ENCODE peak calls at places on chromosome 7, in five cellular contexts. One of them, this sample, is unnamed. For H3K4me1 and H3K27me3, the result is how much of the 10 kb centered on the place peaks cover.

GRCh38 chr7:27661776-27662489 is 750 bp downstream of the HIBADH start:
- DNase-seq in prostate gland: peak
- DNase-seq in heart left ventricle: peak
- DNase-seq in cardiac muscle cell: no peak
- DNase-seq in esophagus squamous epithelium: no peak
- DNase-seq in this sample: peak

GRCh38 chr7:50449501-50449880 is 659 bp downstream of the FIGNL1 start:
- DNase-seq in prostate gland: no peak
- DNase-seq in cardiac muscle cell: no peak
- DNase-seq in heart left ventricle: no peak
- DNase-seq in esophagus squamous epithelium: no peak
- DNase-seq in this sample: no peak

GRCh38 chr7:26490631-26491624 is 199.3 kb downstream of the SNX10 start:
- DNase-seq in cardiac muscle cell: no peak
- DNase-seq in heart left ventricle: no peak
- DNase-seq in prostate gland: peak
- DNase-seq in esophagus squamous epithelium: no peak
- DNase-seq in this sample: no peak

GRCh38 chr7:150793569-150794238 is 6.5 kb downstream of the TMEM176B start:
- DNase-seq in cardiac muscle cell: no peak
- DNase-seq in esophagus squamous epithelium: no peak
- DNase-seq in prostate gland: no peak
- DNase-seq in heart left ventricle: no peak
- DNase-seq in this sample: no peak

GRCh38 chr7:73681031-73681430 is 2.2 kb downstream of the DNAJC30 start:
- DNase-seq in heart left ventricle: peak
- DNase-seq in cardiac muscle cell: no peak
- DNase-seq in prostate gland: no peak
- DNase-seq in esophagus squamous epithelium: no peak
- DNase-seq in this sample: no peak

GRCh38 chr7:26526288-26526587 is 234.6 kb downstream of the SNX10 start:
- DNase-seq in cardiac muscle cell: no peak
- DNase-seq in heart left ventricle: no peak
- DNase-seq in esophagus squamous epithelium: no peak
- DNase-seq in prostate gland: no peak
- DNase-seq in this sample: no peak

GRCh38 chr7:122143751-122144711 is at the start of gene AASS:
- DNase-seq in cardiac muscle cell: peak
- DNase-seq in prostate gland: peak
- DNase-seq in esophagus squamous epithelium: peak
- DNase-seq in heart left ventricle: peak
- DNase-seq in this sample: peak

GRCh38 chr7:116499168-116500070 is at the start of gene CAV2:
- DNase-seq in esophagus squamous epithelium: no peak
- DNase-seq in prostate gland: peak
- DNase-seq in heart left ventricle: peak
- DNase-seq in cardiac muscle cell: peak
- DNase-seq in this sample: peak

GRCh38 chr7:29995652-29996051 is 6.1 kb upstream of the SCRN1 start:
- DNase-seq in cardiac muscle cell: no peak
- DNase-seq in prostate gland: no peak
- DNase-seq in esophagus squamous epithelium: no peak
- DNase-seq in heart left ventricle: no peak
- DNase-seq in this sample: no peak

GRCh38 chr7:111364413-111364812 is 197.9 kb downstream of the IMMP2L start:
- DNase-seq in esophagus squamous epithelium: no peak
- DNase-seq in cardiac muscle cell: no peak
- DNase-seq in heart left ventricle: no peak
- DNase-seq in prostate gland: no peak
- DNase-seq in this sample: no peak

GRCh38 chr7:80635533-80635932 is 2.9 kb upstream of the CD36 start:
- DNase-seq in cardiac muscle cell: no peak
- DNase-seq in esophagus squamous epithelium: no peak
- DNase-seq in prostate gland: no peak
- DNase-seq in heart left ventricle: no peak
- DNase-seq in this sample: no peak
- H3K4me1 ChIP-seq in cardiac muscle cell: under half
- H3K4me1 ChIP-seq in esophagus squamous epithelium: under half
- H3K4me1 ChIP-seq in prostate gland: under half
- H3K4me1 ChIP-seq in heart left ventricle: under half
- H3K4me1 ChIP-seq in this sample: under half

DNA sequence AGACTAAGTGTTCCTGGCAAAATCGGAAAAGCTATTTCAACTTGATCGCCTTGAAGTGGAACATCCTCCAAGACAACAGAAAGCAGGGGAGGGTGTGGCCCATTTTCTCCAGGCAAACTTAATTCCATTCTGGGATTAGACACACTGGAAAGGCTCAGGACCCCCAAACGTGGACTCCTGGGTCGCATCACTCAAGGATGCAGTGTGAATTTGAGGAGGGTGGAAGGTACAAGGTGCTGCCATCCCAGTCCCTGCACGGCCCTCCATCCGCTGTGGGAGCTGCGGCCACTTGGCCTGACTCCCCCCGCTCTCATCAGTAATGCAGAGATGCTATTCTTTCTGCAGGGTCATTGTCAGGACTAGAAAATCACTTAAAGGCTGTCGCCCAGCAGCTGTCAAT is 2.4 kb downstream of the CNPY1 start:
- DNase-seq in prostate gland: no peak
- DNase-seq in heart left ventricle: no peak
- DNase-seq in esophagus squamous epithelium: no peak
- DNase-seq in cardiac muscle cell: no peak
- DNase-seq in this sample: no peak
- H3K27me3 ChIP-seq in prostate gland: under half
- H3K27me3 ChIP-seq in heart left ventricle: under half
- H3K27me3 ChIP-seq in esophagus squamous epithelium: half or more
- H3K27me3 ChIP-seq in cardiac muscle cell: under half
- H3K27me3 ChIP-seq in this sample: under half

DNA sequence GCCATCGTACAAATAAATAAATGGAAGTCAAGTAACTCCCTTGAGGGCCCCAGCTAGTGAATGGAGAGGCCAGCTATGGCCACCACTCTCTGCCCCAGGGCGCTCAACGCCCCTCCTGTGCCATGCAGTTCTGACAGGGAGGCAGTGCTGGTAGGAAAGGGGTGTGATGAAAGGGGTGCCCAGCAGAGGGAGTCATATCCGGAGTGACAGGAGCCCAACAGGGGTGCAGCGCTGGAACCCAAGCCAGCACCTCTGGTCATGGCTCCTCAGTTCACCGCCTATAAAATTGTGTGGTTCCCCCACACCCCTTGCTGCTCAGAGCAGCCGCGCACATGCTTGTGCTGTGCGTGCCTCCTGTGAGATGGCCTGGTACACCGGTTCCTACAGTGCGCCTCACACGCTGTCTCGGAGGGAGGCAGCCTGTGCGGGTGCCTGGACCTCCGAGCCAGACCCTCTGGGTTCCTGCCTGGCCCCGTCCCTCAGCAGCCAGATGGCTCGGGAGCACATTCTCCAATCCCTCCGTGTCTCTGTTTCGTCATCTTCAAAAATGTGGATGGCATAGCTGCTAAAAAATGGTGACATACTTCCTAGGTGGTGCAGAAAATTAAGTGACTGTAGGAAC is 125.6 kb downstream of the EGFR start:
- DNase-seq in cardiac muscle cell: no peak
- DNase-seq in heart left ventricle: no peak
- DNase-seq in esophagus squamous epithelium: no peak
- DNase-seq in prostate gland: no peak
- DNase-seq in this sample: no peak
- TF ChIP-seq CTCF in cardiac muscle cell: no peak
- TF ChIP-seq CTCF in heart left ventricle: peak
- TF ChIP-seq CTCF in esophagus squamous epithelium: peak
- TF ChIP-seq CTCF in prostate gland: no peak
- TF ChIP-seq CTCF in this sample: no peak

DNA sequence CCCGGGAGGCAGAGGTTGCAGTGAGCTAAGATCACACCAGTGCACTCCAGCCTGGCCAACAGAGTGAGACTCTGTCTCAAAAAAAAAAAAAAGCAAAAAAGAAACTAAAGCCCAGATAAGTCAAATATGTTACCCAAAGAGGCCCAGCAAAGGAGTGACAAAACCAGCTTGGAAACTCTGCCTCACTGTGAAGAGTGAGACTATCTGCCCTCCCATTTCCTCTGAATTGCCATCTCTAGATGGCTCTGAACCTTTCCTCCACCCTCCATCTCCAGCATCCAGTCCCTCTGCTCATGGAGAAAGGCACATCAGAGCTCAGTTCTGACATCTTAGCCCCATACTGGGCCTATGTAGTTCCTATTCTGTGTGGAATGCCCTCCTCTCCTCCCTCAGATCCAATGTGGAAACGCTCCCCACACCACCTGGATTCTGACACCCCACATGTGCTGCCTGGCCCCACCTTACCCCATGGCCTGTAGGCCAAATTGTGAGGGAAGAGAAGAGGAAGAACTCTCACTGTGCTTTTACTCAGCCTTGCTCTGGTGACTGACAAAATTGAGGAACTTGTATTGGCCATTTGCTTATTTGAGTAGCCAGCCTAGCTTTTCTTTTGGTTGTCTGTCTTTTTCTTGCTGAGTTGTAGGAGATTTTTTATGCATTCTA is 18.0 kb upstream of the NUDCD3 start:
- DNase-seq in heart left ventricle: no peak
- DNase-seq in esophagus squamous epithelium: no peak
- DNase-seq in cardiac muscle cell: no peak
- DNase-seq in prostate gland: no peak
- DNase-seq in this sample: no peak
- H3K4me1 ChIP-seq in heart left ventricle: under half
- H3K4me1 ChIP-seq in esophagus squamous epithelium: under half
- H3K4me1 ChIP-seq in cardiac muscle cell: under half
- H3K4me1 ChIP-seq in prostate gland: under half
- H3K4me1 ChIP-seq in this sample: under half

DNA sequence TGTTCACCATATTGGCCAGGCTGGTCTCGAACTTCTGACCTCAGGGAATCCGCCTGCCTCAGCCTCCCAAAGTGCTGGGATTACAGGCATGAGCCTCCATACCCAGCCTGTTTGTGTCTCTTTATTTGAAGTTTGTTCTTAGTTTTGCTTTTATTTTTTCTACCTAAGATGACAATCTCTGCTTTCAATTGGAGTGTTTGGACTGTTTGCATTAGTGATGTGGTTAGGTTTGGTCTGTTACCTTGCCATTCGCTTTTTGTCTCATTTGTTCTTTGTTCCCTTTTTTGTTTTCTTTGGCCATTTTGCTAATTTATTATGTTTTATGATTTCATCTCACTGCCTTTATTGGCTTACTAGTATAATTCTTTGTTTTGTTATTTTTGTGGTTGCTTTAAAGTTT is 62.6 kb downstream of the ADCY1 start:
- DNase-seq in heart left ventricle: no peak
- DNase-seq in prostate gland: no peak
- DNase-seq in cardiac muscle cell: no peak
- DNase-seq in esophagus squamous epithelium: no peak
- DNase-seq in this sample: no peak
- H3K27me3 ChIP-seq in heart left ventricle: under half
- H3K27me3 ChIP-seq in prostate gland: under half
- H3K27me3 ChIP-seq in cardiac muscle cell: under half
- H3K27me3 ChIP-seq in esophagus squamous epithelium: under half
- H3K27me3 ChIP-seq in this sample: under half

GRCh38 chr7:13476881-13477444 is 512.5 kb downstream of the ETV1 start:
- DNase-seq in esophagus squamous epithelium: no peak
- DNase-seq in prostate gland: no peak
- DNase-seq in heart left ventricle: no peak
- DNase-seq in cardiac muscle cell: no peak
- DNase-seq in this sample: peak
- TF ChIP-seq CTCF in esophagus squamous epithelium: no peak
- TF ChIP-seq CTCF in prostate gland: no peak
- TF ChIP-seq CTCF in heart left ventricle: no peak
- TF ChIP-seq CTCF in cardiac muscle cell: no peak
- TF ChIP-seq CTCF in this sample: no peak

This sample was measured in body of pancreas.